ENCODE peak calls at places on chromosomes 5 and 9, in eight cellular contexts. P, J, O, U, S, B, T and L are unnamed samples.

GRCh38 chr9:124220551-124221451 is 36.9 kb upstream of the NEK6 start:
- DNase-seq in P (peak; percentile 81), J (no peak), O (peak; percentile 55), U (peak; percentile 73), S (no peak), B (peak; percentile 77), T (no peak), L (no peak)

GRCh38 chr5:134413046-134413445 is 1.4 kb upstream of the CDKN2AIPNL start:
- DNase-seq in P (no peak), J (no peak), O (no peak), U (no peak), S (no peak), B (no peak), T (no peak), L (no peak)

GRCh38 chr5:73233461-73234151 is 60.6 kb downstream of the TMEM174 start:
- DNase-seq in P (peak; percentile 65), J (peak; percentile 21), O (no peak), U (no peak), S (no peak), B (no peak), T (no peak), L (peak; percentile 64)

GRCh38 chr5:104418056-104418455 is 855.5 kb upstream of the NUDT12 start:
- DNase-seq in P (no peak), J (no peak), O (no peak), U (no peak), S (no peak), B (no peak), T (no peak), L (no peak)

GRCh38 chr5:59757442-59757841 is 136.1 kb downstream of the PDE4D start:
- DNase-seq in P (no peak), J (no peak), O (peak; percentile 48), U (peak; percentile 47), S (no peak), B (no peak), T (no peak), L (no peak)

GRCh38 chr5:56264417-56265025 is 31.4 kb upstream of the ANKRD55 start:
- DNase-seq in P (no peak), J (no peak), O (peak; percentile 77), U (peak; percentile 59), S (no peak), B (peak; percentile 29), T (peak; percentile 34), L (no peak)

GRCh38 chr5:158754018-158754514 is 345.6 kb downstream of the EBF1 start:
- DNase-seq in P (no peak), J (no peak), O (peak; percentile 7), U (no peak), S (no peak), B (no peak), T (no peak), L (no peak)

GRCh38 chr9:121746411-121746810 is 95.0 kb downstream of the DAB2IP start:
- DNase-seq in P (no peak), J (no peak), O (no peak), U (no peak), S (no peak), B (no peak), T (no peak), L (no peak)

GRCh38 chr5:2708132-2708531 is 43.3 kb downstream of the IRX2 start:
- DNase-seq in P (no peak), J (no peak), O (no peak), U (no peak), S (no peak), B (no peak), T (no peak), L (no peak)

GRCh38 chr9:116566677-116567488 is 120.2 kb upstream of the TRIM32 start:
- DNase-seq in P (no peak), J (no peak), O (peak; percentile 22), U (no peak), S (no peak), B (no peak), T (no peak), L (no peak)

GRCh38 chr5:180648658-180649296 is 623 bp downstream of the FLT4 start:
- DNase-seq in P (peak; percentile 63), J (no peak), O (no peak), U (peak; percentile 39), S (peak; percentile 11), B (no peak), T (no peak), L (no peak)

GRCh38 chr5:132767150-132767549 is 9.9 kb downstream of the SEPTIN8 start:
- DNase-seq in P (no peak), J (no peak), O (no peak), U (peak; percentile 15), S (no peak), B (peak; percentile 71), T (no peak), L (peak; percentile 71)

GRCh38 chr9:1208185-1208584 is 158.0 kb downstream of the DMRT2 start:
- DNase-seq in P (no peak), J (peak; percentile 15), O (no peak), U (no peak), S (no peak), B (no peak), T (no peak), L (no peak)

GRCh38 chr9:14226855-14227532 is 86.9 kb downstream of the NFIB start:
- DNase-seq in P (no peak), J (no peak), O (no peak), U (no peak), S (no peak), B (no peak), T (no peak), L (no peak)

GRCh38 chr5:170226661-170227060 is 6.1 kb upstream of the C5orf58 start:
- DNase-seq in P (no peak), J (no peak), O (no peak), U (no peak), S (no peak), B (peak; percentile 23), T (no peak), L (no peak)

GRCh38 chr9:93686127-93686879 is 109.9 kb downstream of the PHF2 start:
- DNase-seq in P (no peak), J (no peak), O (no peak), U (no peak), S (no peak), B (no peak), T (peak; percentile 14), L (no peak)

GRCh38 chr5:78908173-78908901 is 76.8 kb downstream of the ARSB start:
- DNase-seq in P (no peak), J (peak; percentile 44), O (peak; percentile 62), U (peak; percentile 87), S (no peak), B (peak; percentile 76), T (no peak), L (peak; percentile 73)